ENCODE peak calls at places on chromosomes 12 and 14, in seven cellular contexts. Q, N, O, X, G, S and K are unnamed samples.

GRCh38 chr14:36997843-36998242 is 174.6 kb downstream of the SLC25A21 start:
- DNase-seq in N (peak), G (no peak), O (no peak), S (no peak), Q (no peak), X (no peak), K (no peak)

GRCh38 chr12:42090899-42091298 is 53.8 kb downstream of the GXYLT1 start:
- DNase-seq in G (no peak), O (no peak), S (no peak), N (peak), X (no peak), Q (peak), K (no peak)

GRCh38 chr14:32468955-32469354 is 139.9 kb downstream of the AKAP6 start:
- DNase-seq in N (peak), S (peak), X (no peak), G (no peak), Q (peak), O (no peak), K (no peak)

GRCh38 chr12:128549621-128550020 is 274.1 kb downstream of the SLC15A4 start:
- DNase-seq in N (no peak), X (peak), G (no peak), Q (no peak), S (no peak), O (no peak), K (no peak)

GRCh38 chr14:21680072-21680471 is 6.5 kb upstream of the OR4E1 start:
- DNase-seq in O (no peak), N (peak), Q (no peak), X (no peak), S (no peak), G (no peak), K (no peak)

GRCh38 chr12:57993834-57994233 is 52.5 kb downstream of the ATP23 start:
- DNase-seq in S (no peak), N (no peak), X (no peak), G (no peak), O (no peak), Q (no peak), K (no peak)

GRCh38 chr12:54357802-54358619 is 6.3 kb downstream of the GPR84 start:
- DNase-seq in G (no peak), Q (peak), S (no peak), N (no peak), X (peak), O (no peak), K (no peak)

GRCh38 chr14:21087294-21088091 is 11.0 kb downstream of the ZNF219 start:
- DNase-seq in X (peak), O (peak), S (peak), N (peak), G (no peak), Q (peak), K (no peak)

GRCh38 chr14:65016461-65016860 is 29.8 kb downstream of the FNTB start:
- DNase-seq in X (no peak), S (no peak), G (no peak), O (no peak), N (no peak), Q (no peak), K (no peak)

GRCh38 chr14:68153275-68153674 is 333.7 kb downstream of the RAD51B start:
- DNase-seq in N (no peak), Q (no peak), G (no peak), S (no peak), X (no peak), O (no peak), K (no peak)

GRCh38 chr14:68268719-68269118 is 449.1 kb downstream of the RAD51B start:
- DNase-seq in X (peak), N (no peak), O (no peak), S (no peak), G (no peak), Q (no peak), K (no peak)

GRCh38 chr12:121038861-121039654 is at the start of gene OASL:
- DNase-seq in Q (peak), X (no peak), N (peak), G (no peak), O (no peak), S (peak), K (peak)

GRCh38 chr12:10190558-10191388 is 11.9 kb downstream of the TMEM52B start:
- DNase-seq in X (peak), Q (peak), G (no peak), N (peak), S (no peak), O (no peak), K (no peak)

GRCh38 chr12:124136796-124137195 is 158.1 kb upstream of the RFLNA start:
- DNase-seq in S (no peak), X (no peak), G (no peak), N (no peak), Q (no peak), O (no peak), K (no peak)

GRCh38 chr14:31965735-31966598 is 111.1 kb upstream of the ARHGAP5 start:
- DNase-seq in X (no peak), Q (peak), O (no peak), N (no peak), G (no peak), S (no peak), K (no peak)

GRCh38 chr14:58805057-58805456 is 167.3 kb downstream of the DACT1 start:
- DNase-seq in O (no peak), X (no peak), Q (peak), N (peak), G (no peak), S (peak), K (no peak)

GRCh38 chr14:105503918-105504692 is 13.1 kb downstream of the TEDC1 start:
- DNase-seq in X (no peak), G (peak), O (no peak), N (no peak), S (no peak), Q (peak), K (no peak)

GRCh38 chr12:38934696-38935095 is 29.3 kb upstream of the CPNE8 start:
- DNase-seq in X (no peak), S (no peak), O (no peak), Q (peak), N (peak), G (no peak), K (no peak)

GRCh38 chr12:14647028-14647750 is 49.2 kb downstream of the GUCY2C start:
- DNase-seq in G (no peak), S (no peak), N (no peak), X (no peak), Q (no peak), O (no peak), K (no peak)

GRCh38 chr12:85155791-85156190 is 119.6 kb downstream of the LRRIQ1 start:
- DNase-seq in Q (no peak), G (no peak), X (peak), N (peak), S (no peak), O (no peak), K (no peak)

GRCh38 chr14:23800811-23801210 is 152.8 kb upstream of the DHRS4 start:
- DNase-seq in X (no peak), G (no peak), Q (no peak), O (no peak), N (no peak), S (no peak), K (no peak)

GRCh38 chr14:91114079-91115065 is 499 bp downstream of the DGLUCY start:
- DNase-seq in O (no peak), S (no peak), X (peak), Q (peak), N (peak), G (no peak), K (peak)

GRCh38 chr14:62592877-62593276 is 452.4 kb downstream of the KCNH5 start:
- DNase-seq in X (no peak), S (no peak), N (no peak), O (no peak), G (no peak), Q (no peak), K (no peak)

GRCh38 chr14:29799718-29800117 is 127.9 kb downstream of the PRKD1 start:
- DNase-seq in Q (no peak), O (no peak), G (no peak), N (no peak), S (no peak), X (no peak), K (no peak)

GRCh38 chr14:54922598-54922997 is 20.0 kb upstream of the GCH1 start:
- DNase-seq in Q (peak), G (no peak), O (no peak), N (no peak), X (no peak), S (peak), K (no peak)

GRCh38 chr12:64781374-64782029 is 22.3 kb upstream of the GNS start:
- DNase-seq in S (no peak), Q (peak), G (no peak), O (no peak), X (no peak), N (no peak), K (no peak)

GRCh38 chr12:122048156-122048555 is 26.5 kb downstream of the BCL7A start:
- DNase-seq in Q (peak), S (no peak), N (peak), X (no peak), G (no peak), O (no peak), K (no peak)

GRCh38 chr12:49187184-49187583 is 1.7 kb downstream of the TUBA1A start:
- DNase-seq in X (no peak), Q (peak), S (peak), O (peak), N (peak), G (no peak), K (no peak)

GRCh38 chr14:24171422-24172260 is at the start of gene REC8:
- DNase-seq in S (no peak), G (peak), X (no peak), N (no peak), Q (no peak), O (no peak), K (peak)

GRCh38 chr14:104196461-104197180 is 58.2 kb downstream of the KIF26A start:
- DNase-seq in O (no peak), S (no peak), Q (no peak), X (peak), N (no peak), G (no peak), K (no peak)

GRCh38 chr12:46201284-46201789 is 67.5 kb downstream of the SLC38A1 start:
- DNase-seq in S (no peak), N (no peak), O (no peak), G (no peak), X (no peak), Q (no peak), K (no peak)

GRCh38 chr14:88955470-88955869 is 131.0 kb downstream of the TTC8 start:
- DNase-seq in G (no peak), N (no peak), X (no peak), O (no peak), S (no peak), Q (no peak), K (no peak)

GRCh38 chr12:108630481-108631207 is 3.0 kb downstream of the SELPLG start:
- DNase-seq in G (no peak), Q (peak), O (peak), X (peak), N (peak), S (no peak), K (no peak)

GRCh38 chr12:30437616-30438015 is 258.1 kb downstream of the IPO8 start:
- DNase-seq in S (no peak), G (no peak), X (no peak), Q (no peak), O (no peak), N (peak), K (no peak)

GRCh38 chr12:115456946-115457689 is 773.1 kb upstream of the TBX3 start:
- DNase-seq in Q (no peak), N (no peak), O (no peak), G (no peak), X (no peak), S (no peak), K (no peak)

GRCh38 chr12:82818276-82819035 is 131.8 kb downstream of the TMTC2 start:
- DNase-seq in Q (no peak), X (no peak), S (no peak), O (no peak), N (peak), G (no peak), K (no peak)

GRCh38 chr14:21070083-21070609 is at the start of gene ARHGEF40:
- DNase-seq in S (no peak), O (no peak), X (peak), N (peak), Q (peak), G (peak), K (peak)

GRCh38 chr14:58749066-58749669 is 111.4 kb downstream of the DACT1 start:
- DNase-seq in X (no peak), O (peak), G (no peak), Q (peak), S (peak), N (peak), K (no peak)

GRCh38 chr14:104086661-104087461 is 1.4 kb downstream of the ASPG start:
- DNase-seq in Q (peak), S (no peak), X (no peak), O (no peak), G (peak), N (no peak), K (peak)

GRCh38 chr12:66149702-66150398 is 19.3 kb upstream of the LLPH start:
- DNase-seq in N (no peak), O (no peak), G (no peak), S (no peak), Q (no peak), X (no peak), K (no peak)
- TF ChIP-seq CTCF in N (peak), O (peak), G (no peak), S (no peak), Q (peak), X (peak), K (no peak)

GRCh38 chr12:3107071-3107583 is 29.9 kb downstream of the TSPAN9 start:
- DNase-seq in X (no peak), S (no peak), Q (peak), O (no peak), G (no peak), N (no peak), K (no peak)
- TF ChIP-seq CTCF in X (no peak), S (no peak), Q (no peak), O (no peak), G (no peak), N (no peak), K (no peak)

DNA sequence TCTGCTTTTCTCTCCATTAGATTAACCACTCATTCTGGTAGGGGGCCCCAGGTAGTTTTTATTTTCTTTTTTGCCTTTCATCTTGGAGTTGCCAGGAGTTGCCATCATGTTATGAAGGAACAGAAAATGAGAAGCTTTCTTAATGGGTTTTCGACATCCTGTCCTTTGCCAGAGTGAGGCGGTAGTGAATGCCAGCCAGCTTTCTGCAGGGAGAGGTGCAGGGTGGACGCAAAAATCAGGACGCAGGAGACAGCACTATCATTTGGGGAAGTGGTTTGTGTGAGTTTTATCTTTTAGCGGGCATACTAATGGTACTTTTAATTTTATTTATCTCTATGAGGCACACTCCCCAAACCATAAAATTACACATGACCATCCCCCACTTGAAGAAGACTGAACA is 1.7 kb downstream of the RASSF8 start:
- DNase-seq in X (no peak), G (no peak), Q (peak), N (peak), S (no peak), O (no peak), K (no peak)
- TF ChIP-seq CTCF in X (no peak), G (peak), Q (peak), N (peak), S (peak), O (peak), K (no peak)

DNA sequence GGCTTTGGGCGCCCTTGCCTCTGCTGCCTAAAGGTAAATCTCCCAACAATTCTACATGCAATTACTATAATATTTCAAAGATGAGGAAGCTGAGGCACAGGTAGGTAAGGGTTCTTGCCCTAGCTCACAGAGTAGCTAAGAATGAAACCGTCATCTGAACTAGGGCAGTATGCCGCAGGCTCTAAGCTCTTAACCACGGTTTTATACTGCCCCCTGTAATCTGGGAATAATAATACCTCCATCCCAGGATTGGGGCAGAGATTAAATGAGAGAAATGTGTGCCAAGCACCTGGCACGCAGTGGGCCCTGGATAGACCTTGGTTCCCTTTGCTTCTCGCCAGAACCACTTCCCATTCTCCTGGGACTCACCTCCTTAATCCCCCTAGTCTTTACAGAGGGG is 1.5 kb upstream of the HRK start:
- DNase-seq in Q (peak), N (peak), X (peak), G (no peak), S (no peak), O (no peak), K (no peak)
- TF ChIP-seq CTCF in Q (peak), N (peak), X (peak), G (peak), S (peak), O (peak), K (no peak)